ENCODE peak calls at places on chromosomes 12 and 14, in eight cellular contexts. One of them, this sample, is unnamed.
A peak's percentile ranks its signal among the peaks of the same experiment; 100 is the strongest.

GRCh38 chr14:26394114-26394855 is 203.5 kb downstream of the NOVA1 start:
- DNase-seq in tibial artery: no peak
- DNase-seq in left ventricle myocardium inferior: no peak
- DNase-seq in fibroblast of pulmonary artery: peak; percentile 69
- DNase-seq in Calu3: no peak
- DNase-seq in HFF-Myc: no peak
- DNase-seq in fibroblast of the aortic adventitia: peak; percentile 68
- DNase-seq in suprapubic skin: no peak
- DNase-seq in this sample: no peak

GRCh38 chr14:61648377-61648776 is 46.9 kb upstream of the HIF1A start:
- DNase-seq in tibial artery: no peak
- DNase-seq in left ventricle myocardium inferior: no peak
- DNase-seq in fibroblast of pulmonary artery: no peak
- DNase-seq in Calu3: no peak
- DNase-seq in HFF-Myc: no peak
- DNase-seq in fibroblast of the aortic adventitia: no peak
- DNase-seq in suprapubic skin: no peak
- DNase-seq in this sample: no peak

GRCh38 chr14:35403397-35404245 is 928 bp downstream of the NFKBIA start:
- DNase-seq in tibial artery: peak; percentile 95
- DNase-seq in left ventricle myocardium inferior: peak; percentile 99
- DNase-seq in fibroblast of pulmonary artery: peak; percentile 96
- DNase-seq in Calu3: peak; percentile 97
- DNase-seq in HFF-Myc: no peak
- DNase-seq in fibroblast of the aortic adventitia: peak; percentile 94
- DNase-seq in suprapubic skin: peak; percentile 98
- DNase-seq in this sample: peak; percentile 85

GRCh38 chr14:101333335-101334280 is 227.7 kb upstream of the DIO3 start:
- DNase-seq in tibial artery: no peak
- DNase-seq in left ventricle myocardium inferior: no peak
- DNase-seq in fibroblast of pulmonary artery: no peak
- DNase-seq in Calu3: peak; percentile 5
- DNase-seq in HFF-Myc: no peak
- DNase-seq in fibroblast of the aortic adventitia: no peak
- DNase-seq in suprapubic skin: no peak
- DNase-seq in this sample: no peak

GRCh38 chr12:112148031-112148513 is 22.7 kb downstream of the TRAFD1 start:
- DNase-seq in tibial artery: no peak
- DNase-seq in left ventricle myocardium inferior: no peak
- DNase-seq in fibroblast of pulmonary artery: peak; percentile 82
- DNase-seq in Calu3: peak; percentile 23
- DNase-seq in HFF-Myc: peak; percentile 49
- DNase-seq in fibroblast of the aortic adventitia: peak; percentile 59
- DNase-seq in suprapubic skin: no peak
- DNase-seq in this sample: peak; percentile 34

GRCh38 chr14:101369194-101369915 is 191.9 kb upstream of the DIO3 start:
- DNase-seq in tibial artery: no peak
- DNase-seq in left ventricle myocardium inferior: peak; percentile 29
- DNase-seq in fibroblast of pulmonary artery: no peak
- DNase-seq in Calu3: no peak
- DNase-seq in HFF-Myc: no peak
- DNase-seq in fibroblast of the aortic adventitia: no peak
- DNase-seq in suprapubic skin: no peak
- DNase-seq in this sample: no peak

GRCh38 chr12:45336762-45337596 is 121.1 kb downstream of the ANO6 start:
- DNase-seq in tibial artery: no peak
- DNase-seq in left ventricle myocardium inferior: no peak
- DNase-seq in fibroblast of pulmonary artery: peak; percentile 75
- DNase-seq in Calu3: no peak
- DNase-seq in HFF-Myc: peak; percentile 87
- DNase-seq in fibroblast of the aortic adventitia: peak; percentile 82
- DNase-seq in suprapubic skin: no peak
- DNase-seq in this sample: peak; percentile 90

GRCh38 chr12:80032967-80033366 is 66.4 kb upstream of the OTOGL start:
- DNase-seq in tibial artery: no peak
- DNase-seq in left ventricle myocardium inferior: no peak
- DNase-seq in fibroblast of pulmonary artery: peak; percentile 21
- DNase-seq in Calu3: no peak
- DNase-seq in HFF-Myc: no peak
- DNase-seq in fibroblast of the aortic adventitia: no peak
- DNase-seq in suprapubic skin: no peak
- DNase-seq in this sample: no peak

GRCh38 chr14:82422186-82422585 is 888.5 kb upstream of the SEL1L start:
- DNase-seq in tibial artery: no peak
- DNase-seq in left ventricle myocardium inferior: no peak
- DNase-seq in fibroblast of pulmonary artery: no peak
- DNase-seq in Calu3: no peak
- DNase-seq in HFF-Myc: no peak
- DNase-seq in fibroblast of the aortic adventitia: no peak
- DNase-seq in suprapubic skin: no peak
- DNase-seq in this sample: no peak

GRCh38 chr12:69070319-69071090 is 137.5 kb upstream of the CPM start:
- DNase-seq in tibial artery: peak; percentile 47
- DNase-seq in left ventricle myocardium inferior: peak; percentile 26
- DNase-seq in fibroblast of pulmonary artery: peak; percentile 80
- DNase-seq in Calu3: peak; percentile 76
- DNase-seq in HFF-Myc: peak; percentile 62
- DNase-seq in fibroblast of the aortic adventitia: peak; percentile 83
- DNase-seq in suprapubic skin: peak; percentile 67
- DNase-seq in this sample: peak; percentile 57

GRCh38 chr14:82067221-82067620 is 533.6 kb upstream of the SEL1L start:
- DNase-seq in tibial artery: no peak
- DNase-seq in left ventricle myocardium inferior: no peak
- DNase-seq in fibroblast of pulmonary artery: no peak
- DNase-seq in Calu3: no peak
- DNase-seq in HFF-Myc: no peak
- DNase-seq in fibroblast of the aortic adventitia: no peak
- DNase-seq in suprapubic skin: no peak
- DNase-seq in this sample: no peak

GRCh38 chr12:124737040-124737419 is 126.6 kb downstream of the SCARB1 start:
- DNase-seq in tibial artery: no peak
- DNase-seq in left ventricle myocardium inferior: no peak
- DNase-seq in fibroblast of pulmonary artery: no peak
- DNase-seq in Calu3: peak; percentile 52
- DNase-seq in HFF-Myc: no peak
- DNase-seq in fibroblast of the aortic adventitia: no peak
- DNase-seq in suprapubic skin: no peak
- DNase-seq in this sample: no peak

GRCh38 chr14:99604766-99605298 is 825 bp upstream of the CCDC85C start:
- DNase-seq in tibial artery: no peak
- DNase-seq in left ventricle myocardium inferior: no peak
- DNase-seq in fibroblast of pulmonary artery: peak; percentile 36
- DNase-seq in Calu3: peak; percentile 39
- DNase-seq in HFF-Myc: no peak
- DNase-seq in fibroblast of the aortic adventitia: peak; percentile 28
- DNase-seq in suprapubic skin: no peak
- DNase-seq in this sample: no peak

GRCh38 chr14:36424478-36425102 is 95.4 kb downstream of the NKX2-1 start:
- DNase-seq in tibial artery: no peak
- DNase-seq in left ventricle myocardium inferior: no peak
- DNase-seq in fibroblast of pulmonary artery: no peak
- DNase-seq in Calu3: no peak
- DNase-seq in HFF-Myc: no peak
- DNase-seq in fibroblast of the aortic adventitia: no peak
- DNase-seq in suprapubic skin: no peak
- DNase-seq in this sample: no peak

GRCh38 chr14:50060871-50061663 is 55.3 kb downstream of the VCPKMT start:
- DNase-seq in tibial artery: peak; percentile 82
- DNase-seq in left ventricle myocardium inferior: peak; percentile 38
- DNase-seq in fibroblast of pulmonary artery: peak; percentile 95
- DNase-seq in Calu3: peak; percentile 57
- DNase-seq in HFF-Myc: peak; percentile 84
- DNase-seq in fibroblast of the aortic adventitia: peak; percentile 96
- DNase-seq in suprapubic skin: peak; percentile 79
- DNase-seq in this sample: peak; percentile 91
- TF ChIP-seq CTCF in tibial artery: peak; percentile 44
- TF ChIP-seq CTCF in left ventricle myocardium inferior: peak; percentile 29
- TF ChIP-seq CTCF in fibroblast of pulmonary artery: peak; percentile 28
- TF ChIP-seq CTCF in Calu3: no peak
- TF ChIP-seq CTCF in HFF-Myc: peak; percentile 3
- TF ChIP-seq CTCF in fibroblast of the aortic adventitia: peak; percentile 53
- TF ChIP-seq CTCF in suprapubic skin: no peak
- TF ChIP-seq CTCF in this sample: peak; percentile 62

DNA sequence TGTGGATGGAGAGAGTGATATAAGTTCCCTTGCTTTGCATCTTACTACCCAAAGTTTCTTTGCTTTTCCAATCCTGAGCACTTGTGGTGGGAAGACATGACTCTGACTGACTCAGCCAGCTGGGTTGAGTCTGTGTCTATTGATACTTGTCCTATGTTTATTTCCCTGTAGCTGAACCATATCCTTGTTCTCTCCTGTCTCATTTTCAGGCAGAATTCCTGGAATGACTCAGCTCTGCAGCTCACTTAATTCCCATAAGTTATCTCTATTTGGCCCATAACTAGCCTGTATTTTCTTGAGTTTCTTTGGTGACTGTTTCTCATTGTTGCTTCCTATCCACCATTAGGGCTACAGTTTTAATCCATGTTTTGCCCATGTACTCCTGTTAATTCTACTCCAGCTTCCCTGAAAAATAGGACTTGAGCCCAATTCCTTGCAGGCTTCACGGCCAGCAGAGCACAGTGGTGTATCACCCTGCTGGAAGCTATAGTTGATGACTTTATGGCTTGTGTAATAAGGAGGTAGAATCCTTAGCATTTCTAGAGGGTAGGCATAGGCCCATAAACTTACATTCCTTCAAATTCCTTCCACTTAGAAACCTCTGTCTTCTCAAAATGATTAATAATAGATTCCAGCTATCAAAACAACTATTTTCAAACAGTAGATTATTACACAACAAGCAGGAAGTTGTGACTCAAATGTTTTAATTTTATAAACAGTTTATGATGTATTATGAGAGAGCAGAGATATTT is 183.1 kb downstream of the TMTC3 start:
- DNase-seq in tibial artery: no peak
- DNase-seq in left ventricle myocardium inferior: no peak
- DNase-seq in fibroblast of pulmonary artery: peak; percentile 85
- DNase-seq in Calu3: no peak
- DNase-seq in HFF-Myc: peak; percentile 78
- DNase-seq in fibroblast of the aortic adventitia: peak; percentile 94
- DNase-seq in suprapubic skin: no peak
- DNase-seq in this sample: peak; percentile 91
- TF ChIP-seq CTCF in tibial artery: no peak
- TF ChIP-seq CTCF in left ventricle myocardium inferior: no peak
- TF ChIP-seq CTCF in fibroblast of pulmonary artery: peak; percentile 32
- TF ChIP-seq CTCF in Calu3: no peak
- TF ChIP-seq CTCF in HFF-Myc: no peak
- TF ChIP-seq CTCF in fibroblast of the aortic adventitia: peak; percentile 24
- TF ChIP-seq CTCF in suprapubic skin: no peak
- TF ChIP-seq CTCF in this sample: peak; percentile 46

DNA sequence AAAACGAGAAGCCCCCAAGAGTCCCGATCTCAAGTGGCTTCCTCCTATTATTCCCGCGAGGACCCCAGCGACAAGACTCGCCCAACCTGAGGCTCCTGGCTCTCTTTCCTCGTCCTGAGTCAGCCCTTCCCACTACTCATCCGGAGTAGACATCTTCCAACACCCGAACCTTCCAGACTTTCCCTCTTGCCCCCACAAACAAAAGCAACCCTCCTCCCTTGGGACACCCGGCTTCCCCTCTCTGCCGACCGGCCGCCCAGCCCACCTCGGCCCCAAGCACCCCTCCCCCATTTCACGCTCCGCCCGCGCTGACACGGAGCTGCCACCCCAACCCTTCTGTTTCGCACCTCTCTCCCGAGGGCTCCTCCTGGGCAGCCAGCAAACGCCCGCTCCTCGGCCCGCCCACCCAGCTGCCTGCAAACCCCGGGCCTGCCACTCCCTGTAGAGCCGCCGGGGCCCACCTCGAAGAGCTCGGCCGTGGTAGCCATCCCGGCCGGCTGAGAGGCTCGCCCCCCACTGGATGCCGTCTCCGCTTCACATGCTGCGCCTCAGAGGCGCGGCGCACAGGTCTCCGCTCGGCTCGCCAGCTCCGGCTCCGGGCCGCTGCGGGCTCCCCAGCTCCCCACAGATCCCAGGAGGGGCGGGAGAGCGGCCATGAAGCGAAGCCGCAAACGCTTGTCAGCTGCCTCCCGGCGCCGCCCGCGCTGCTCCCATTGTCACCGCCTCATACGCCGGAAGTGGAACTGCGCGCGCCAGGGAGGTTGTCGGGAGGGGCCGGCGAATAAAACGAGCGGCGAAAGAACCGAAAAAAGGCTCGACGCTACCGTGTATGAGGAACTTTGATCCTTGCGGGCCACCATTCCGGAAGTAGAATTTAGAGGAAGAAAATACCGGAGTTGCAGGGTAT is at the start of the genes AP5M1 and EXOC5:
- DNase-seq in tibial artery: peak; percentile 93
- DNase-seq in left ventricle myocardium inferior: peak; percentile 92
- DNase-seq in fibroblast of pulmonary artery: peak; percentile 93
- DNase-seq in Calu3: peak; percentile 88
- DNase-seq in HFF-Myc: peak; percentile 79
- DNase-seq in fibroblast of the aortic adventitia: peak; percentile 90
- DNase-seq in suprapubic skin: peak; percentile 94
- DNase-seq in this sample: peak; percentile 90
- TF ChIP-seq CTCF in tibial artery: no peak
- TF ChIP-seq CTCF in left ventricle myocardium inferior: peak; percentile 26
- TF ChIP-seq CTCF in fibroblast of pulmonary artery: no peak
- TF ChIP-seq CTCF in Calu3: no peak
- TF ChIP-seq CTCF in HFF-Myc: no peak
- TF ChIP-seq CTCF in fibroblast of the aortic adventitia: peak; percentile 13
- TF ChIP-seq CTCF in suprapubic skin: peak; percentile 10
- TF ChIP-seq CTCF in this sample: peak; percentile 42

GRCh38 chr14:90523961-90524875 is 127.4 kb downstream of the CALM1 start:
- DNase-seq in tibial artery: no peak
- DNase-seq in left ventricle myocardium inferior: no peak
- DNase-seq in fibroblast of pulmonary artery: no peak
- DNase-seq in Calu3: no peak
- DNase-seq in HFF-Myc: no peak
- DNase-seq in fibroblast of the aortic adventitia: no peak
- DNase-seq in suprapubic skin: no peak
- DNase-seq in this sample: no peak
- TF ChIP-seq CTCF in tibial artery: peak; percentile 51
- TF ChIP-seq CTCF in left ventricle myocardium inferior: peak; percentile 35
- TF ChIP-seq CTCF in fibroblast of pulmonary artery: no peak
- TF ChIP-seq CTCF in Calu3: no peak
- TF ChIP-seq CTCF in HFF-Myc: no peak
- TF ChIP-seq CTCF in fibroblast of the aortic adventitia: no peak
- TF ChIP-seq CTCF in suprapubic skin: no peak
- TF ChIP-seq CTCF in this sample: no peak

This sample was measured in HFFc6.